ENCODE peak calls at places on chromosomes 3 and 15, in four cellular contexts. One of them, this sample, is unnamed.

GRCh38 chr15:71649894-71650293 is 160.5 kb upstream of the NR2E3 start:
- DNase-seq in K562: no peak
- DNase-seq in HepG2: no peak
- DNase-seq in GM12878: no peak
- DNase-seq in this sample: no peak

GRCh38 chr15:69044899-69045298 is 30.4 kb downstream of the NOX5 start:
- DNase-seq in K562: no peak
- DNase-seq in HepG2: no peak
- DNase-seq in GM12878: no peak
- DNase-seq in this sample: no peak

GRCh38 chr3:42159706-42160472 is 68.7 kb downstream of the TRAK1 start:
- DNase-seq in GM12878: no peak
- DNase-seq in K562: peak
- DNase-seq in HepG2: peak
- DNase-seq in this sample: peak

GRCh38 chr3:195241592-195242355 is 29.2 kb downstream of the XXYLT1 start:
- DNase-seq in K562: no peak
- DNase-seq in HepG2: no peak
- DNase-seq in GM12878: no peak
- DNase-seq in this sample: no peak

GRCh38 chr3:134279466-134279865 is 28.8 kb upstream of the RYK start:
- DNase-seq in K562: no peak
- DNase-seq in GM12878: no peak
- DNase-seq in HepG2: peak
- DNase-seq in this sample: no peak

GRCh38 chr3:178500631-178501030 is 35.6 kb upstream of the KCNMB2 start:
- DNase-seq in GM12878: no peak
- DNase-seq in K562: no peak
- DNase-seq in HepG2: no peak
- DNase-seq in this sample: no peak

GRCh38 chr15:26722621-26723160 is 50.2 kb downstream of the GABRB3 start:
- DNase-seq in HepG2: no peak
- DNase-seq in GM12878: no peak
- DNase-seq in K562: no peak
- DNase-seq in this sample: no peak

GRCh38 chr3:66121288-66121687 is 82.6 kb upstream of the MAGI1 start:
- DNase-seq in K562: no peak
- DNase-seq in HepG2: no peak
- DNase-seq in GM12878: no peak
- DNase-seq in this sample: no peak

GRCh38 chr3:197564097-197564843 is 8.5 kb upstream of the BDH1 start:
- DNase-seq in HepG2: no peak
- DNase-seq in K562: peak
- DNase-seq in GM12878: no peak
- DNase-seq in this sample: no peak

GRCh38 chr3:193190387-193190786 is 50.6 kb upstream of the PLAAT1 start:
- DNase-seq in GM12878: no peak
- DNase-seq in K562: peak
- DNase-seq in HepG2: peak
- DNase-seq in this sample: peak

GRCh38 chr15:66907826-66908502 is 157.4 kb upstream of the SMAD3 start:
- DNase-seq in HepG2: peak
- DNase-seq in GM12878: peak
- DNase-seq in K562: no peak
- DNase-seq in this sample: no peak

GRCh38 chr3:63353383-63353782 is 75.3 kb downstream of the SYNPR start:
- DNase-seq in HepG2: no peak
- DNase-seq in GM12878: no peak
- DNase-seq in K562: no peak
- DNase-seq in this sample: no peak

GRCh38 chr3:148735597-148735996 is 37.9 kb downstream of the AGTR1 start:
- DNase-seq in HepG2: no peak
- DNase-seq in GM12878: no peak
- DNase-seq in K562: no peak
- DNase-seq in this sample: no peak

GRCh38 chr3:147406255-147407023 is at the start of gene ZIC4:
- DNase-seq in HepG2: no peak
- DNase-seq in K562: no peak
- DNase-seq in GM12878: no peak
- DNase-seq in this sample: no peak

GRCh38 chr3:71689305-71689704 is 35.9 kb downstream of the EIF4E3 start:
- DNase-seq in K562: no peak
- DNase-seq in GM12878: no peak
- DNase-seq in HepG2: no peak
- DNase-seq in this sample: no peak

GRCh38 chr3:127275287-127275781 is 12.5 kb downstream of the PRR20G start:
- DNase-seq in GM12878: no peak
- DNase-seq in K562: no peak
- DNase-seq in HepG2: no peak
- DNase-seq in this sample: no peak

GRCh38 chr15:91456251-91456718 is 356.2 kb downstream of the SV2B start:
- DNase-seq in GM12878: no peak
- DNase-seq in HepG2: no peak
- DNase-seq in K562: no peak
- DNase-seq in this sample: no peak

GRCh38 chr15:40354408-40355171 is 3.4 kb upstream of the DISP2 start:
- DNase-seq in HepG2: no peak
- DNase-seq in K562: peak
- DNase-seq in GM12878: no peak
- DNase-seq in this sample: peak

GRCh38 chr15:80068578-80068977 is 9.1 kb downstream of the ZFAND6 start:
- DNase-seq in K562: no peak
- DNase-seq in HepG2: no peak
- DNase-seq in GM12878: no peak
- DNase-seq in this sample: no peak

GRCh38 chr15:67024322-67024997 is 40.9 kb upstream of the SMAD3 start:
- DNase-seq in GM12878: peak
- DNase-seq in K562: peak
- DNase-seq in HepG2: peak
- DNase-seq in this sample: no peak

GRCh38 chr3:156449712-156450574 is 105.0 kb downstream of the SSR3 start:
- DNase-seq in GM12878: no peak
- DNase-seq in HepG2: peak
- DNase-seq in K562: peak
- DNase-seq in this sample: peak

GRCh38 chr3:179826247-179826637 is 173.4 kb downstream of the USP13 start:
- DNase-seq in HepG2: no peak
- DNase-seq in K562: no peak
- DNase-seq in GM12878: no peak
- DNase-seq in this sample: no peak

GRCh38 chr3:58322793-58323192 is 9.9 kb upstream of the PXK start:
- DNase-seq in HepG2: peak
- DNase-seq in K562: no peak
- DNase-seq in GM12878: no peak
- DNase-seq in this sample: no peak

GRCh38 chr3:16838561-16838960 is 46.2 kb upstream of the PLCL2 start:
- DNase-seq in K562: no peak
- DNase-seq in HepG2: peak
- DNase-seq in GM12878: no peak
- DNase-seq in this sample: no peak

GRCh38 chr3:48563382-48563918 is at the start of gene UCN2:
- DNase-seq in HepG2: no peak
- DNase-seq in K562: no peak
- DNase-seq in GM12878: no peak
- DNase-seq in this sample: no peak

GRCh38 chr3:70738310-70738681 is 425.9 kb upstream of the MDFIC2 start:
- DNase-seq in K562: no peak
- DNase-seq in HepG2: no peak
- DNase-seq in GM12878: no peak
- DNase-seq in this sample: no peak

GRCh38 chr3:104673981-104674380 is 692.7 kb upstream of the ALCAM start:
- DNase-seq in GM12878: no peak
- DNase-seq in HepG2: no peak
- DNase-seq in K562: no peak
- DNase-seq in this sample: no peak

GRCh38 chr3:156161172-156161571 is 40.8 kb downstream of the KCNAB1 start:
- DNase-seq in HepG2: no peak
- DNase-seq in K562: no peak
- DNase-seq in GM12878: no peak
- DNase-seq in this sample: no peak

GRCh38 chr3:54891540-54891897 is 36.3 kb downstream of the LRTM1 start:
- DNase-seq in GM12878: no peak
- DNase-seq in K562: peak
- DNase-seq in HepG2: peak
- DNase-seq in this sample: no peak

GRCh38 chr3:195746346-195746745 is 25.6 kb downstream of the MUC20 start:
- DNase-seq in K562: no peak
- DNase-seq in HepG2: no peak
- DNase-seq in GM12878: no peak
- DNase-seq in this sample: no peak

GRCh38 chr15:61034793-61035710 is 194.1 kb downstream of the RORA start:
- DNase-seq in K562: no peak
- DNase-seq in GM12878: no peak
- DNase-seq in HepG2: no peak
- DNase-seq in this sample: no peak

DNA sequence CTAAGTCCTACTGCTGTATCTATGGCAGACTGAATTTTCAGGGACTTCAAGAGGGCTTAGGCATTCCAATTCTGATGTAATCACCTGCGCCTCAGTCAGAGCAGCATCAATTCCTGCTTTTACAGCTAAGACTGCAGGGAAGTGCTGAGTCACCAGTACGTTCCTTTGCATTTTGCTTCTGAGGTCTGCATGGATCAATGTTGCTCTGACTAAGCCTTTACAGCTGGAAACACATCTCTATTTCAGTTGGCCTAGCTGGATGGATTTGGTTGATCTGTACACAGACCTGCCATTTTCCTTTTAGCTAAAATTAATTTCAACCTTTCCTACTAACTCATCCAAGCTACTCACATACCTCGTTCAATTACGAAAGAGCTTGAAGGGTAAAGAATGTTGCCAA is 51.3 kb downstream of the ETV5 start:
- DNase-seq in K562: peak
- DNase-seq in HepG2: no peak
- DNase-seq in GM12878: no peak
- DNase-seq in this sample: no peak
- TF ChIP-seq TCF7 in K562: no peak
- TF ChIP-seq TCF7 in HepG2: no peak
- TF ChIP-seq TCF7 in GM12878: no peak
- TF ChIP-seq TCF7 in this sample: no peak

GRCh38 chr3:141064255-141064926 is 13.2 kb downstream of the SPSB4 start:
- DNase-seq in K562: no peak
- DNase-seq in GM12878: no peak
- DNase-seq in HepG2: no peak
- DNase-seq in this sample: no peak

GRCh38 chr3:141066593-141066860 is 15.4 kb downstream of the SPSB4 start:
- DNase-seq in K562: no peak
- DNase-seq in HepG2: no peak
- DNase-seq in GM12878: no peak
- DNase-seq in this sample: no peak

GRCh38 chr3:141065841-141066592 is 14.9 kb downstream of the SPSB4 start:
- DNase-seq in K562: no peak
- DNase-seq in GM12878: no peak
- DNase-seq in HepG2: no peak
- DNase-seq in this sample: no peak

GRCh38 chr3:141063831-141064230 is 12.7 kb downstream of the SPSB4 start:
- DNase-seq in HepG2: no peak
- DNase-seq in GM12878: no peak
- DNase-seq in K562: no peak
- DNase-seq in this sample: no peak

GRCh38 chr3:141065258-141065657 is 14.1 kb downstream of the SPSB4 start:
- DNase-seq in HepG2: no peak
- DNase-seq in GM12878: no peak
- DNase-seq in K562: no peak
- DNase-seq in this sample: no peak
- TF ChIP-seq TCF7 in HepG2: no peak
- TF ChIP-seq TCF7 in GM12878: no peak
- TF ChIP-seq TCF7 in K562: no peak
- TF ChIP-seq TCF7 in this sample: no peak

GRCh38 chr15:81288616-81289015 is 35.3 kb downstream of the STARD5 start:
- DNase-seq in HepG2: no peak
- DNase-seq in K562: no peak
- DNase-seq in GM12878: no peak
- DNase-seq in this sample: no peak
- TF ChIP-seq TCF7 in HepG2: no peak
- TF ChIP-seq TCF7 in K562: no peak
- TF ChIP-seq TCF7 in GM12878: no peak
- TF ChIP-seq TCF7 in this sample: no peak

DNA sequence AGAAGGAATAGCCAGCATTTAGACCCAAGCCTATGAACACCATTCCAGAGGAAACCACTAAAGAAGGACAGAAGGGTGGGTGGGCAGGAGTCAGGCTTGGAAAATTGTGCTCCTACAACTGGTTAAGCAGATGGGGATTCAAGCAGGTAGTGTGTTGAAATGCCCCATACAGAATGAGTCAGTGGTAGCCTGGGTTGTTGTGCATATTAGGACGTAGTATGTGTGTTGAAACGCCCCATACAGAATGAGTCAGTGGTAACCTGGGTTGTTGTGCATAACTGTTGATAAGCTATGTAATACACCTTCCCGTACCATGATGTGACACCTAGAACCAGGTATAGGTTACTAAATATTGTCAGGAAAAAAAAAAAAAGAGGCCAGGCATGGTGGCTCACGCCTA is 34.0 kb downstream of the MINDY4B start:
- DNase-seq in GM12878: no peak
- DNase-seq in K562: no peak
- DNase-seq in HepG2: no peak
- DNase-seq in this sample: no peak
- TF ChIP-seq TCF7 in GM12878: no peak
- TF ChIP-seq TCF7 in K562: no peak
- TF ChIP-seq TCF7 in HepG2: no peak
- TF ChIP-seq TCF7 in this sample: no peak

GRCh38 chr15:100115066-100115710 is 226.6 kb downstream of the ADAMTS17 start:
- DNase-seq in HepG2: no peak
- DNase-seq in GM12878: no peak
- DNase-seq in K562: no peak
- DNase-seq in this sample: no peak

GRCh38 chr15:100112636-100113305 is 229.0 kb downstream of the ADAMTS17 start:
- DNase-seq in GM12878: no peak
- DNase-seq in K562: no peak
- DNase-seq in HepG2: no peak
- DNase-seq in this sample: no peak

GRCh38 chr15:100114526-100114925 is 227.2 kb downstream of the ADAMTS17 start:
- DNase-seq in K562: no peak
- DNase-seq in GM12878: no peak
- DNase-seq in HepG2: no peak
- DNase-seq in this sample: no peak

GRCh38 chr15:100113351-100114075 is 228.3 kb downstream of the ADAMTS17 start:
- DNase-seq in HepG2: no peak
- DNase-seq in GM12878: no peak
- DNase-seq in K562: no peak
- DNase-seq in this sample: no peak

DNA sequence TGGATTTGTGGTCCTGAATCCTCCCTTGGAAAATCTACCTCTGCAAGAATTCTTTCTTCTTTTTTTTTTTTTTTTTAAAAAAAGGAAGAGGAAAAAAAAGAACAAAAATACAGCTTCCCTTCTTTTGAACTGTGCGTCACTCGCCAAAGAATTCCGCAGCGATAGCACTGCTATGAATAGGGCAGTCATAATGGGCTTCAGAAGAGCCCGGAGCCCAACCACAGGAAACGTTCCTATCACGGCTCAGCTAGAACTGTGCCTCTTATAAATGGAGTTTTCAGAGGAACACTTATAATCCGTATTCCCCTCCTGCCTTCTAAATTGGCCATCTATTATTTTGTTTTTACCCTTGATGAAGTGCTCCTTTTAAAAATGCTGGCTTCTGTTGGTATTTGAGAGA is 227.7 kb downstream of the ADAMTS17 start:
- DNase-seq in HepG2: no peak
- DNase-seq in GM12878: no peak
- DNase-seq in K562: no peak
- DNase-seq in this sample: no peak
- TF ChIP-seq TCF7 in HepG2: no peak
- TF ChIP-seq TCF7 in GM12878: no peak
- TF ChIP-seq TCF7 in K562: no peak
- TF ChIP-seq TCF7 in this sample: no peak

This sample was measured in WTC11.